ENCODE peak calls at places on chromosomes 1 and 21, in six cellular contexts. X is HCT116, A is adrenal gland, L is uterus, D is esophagus squamous epithelium, E is right lobe of liver. C is an unnamed sample.

GRCh38 chr1:16906873-16907272 is 11.1 kb downstream of the RNU1-2 start:
- DNase-seq in L (peak; percentile 17), X (no peak), E (no peak), D (no peak), A (no peak), C (no peak)

GRCh38 chr1:187509091-187509490 is 680.3 kb downstream of the PLA2G4A start:
- DNase-seq in A (no peak), D (no peak), L (no peak), E (no peak), X (no peak), C (no peak)

GRCh38 chr1:48943393-48943792 is 166.7 kb upstream of the BEND5 start:
- DNase-seq in L (no peak), A (no peak), E (no peak), D (no peak), X (no peak), C (peak; percentile 15)

GRCh38 chr1:36207339-36207738 is 16.9 kb upstream of the THRAP3 start:
- DNase-seq in A (no peak), D (no peak), L (peak; percentile 53), X (no peak), E (peak; percentile 73), C (peak; percentile 21)

GRCh38 chr1:224774378-224774777 is 155.1 kb upstream of the DNAH14 start:
- DNase-seq in D (no peak), E (no peak), L (no peak), X (no peak), A (no peak), C (no peak)

GRCh38 chr1:7281821-7282220 is 489.3 kb upstream of the VAMP3 start:
- DNase-seq in X (no peak), A (peak; percentile 6), D (no peak), L (no peak), E (no peak), C (peak; percentile 56)

GRCh38 chr1:29584816-29585600 is 348.7 kb downstream of the PTPRU start:
- DNase-seq in L (no peak), A (no peak), X (no peak), D (no peak), E (no peak), C (no peak)

GRCh38 chr1:216600730-216601426 is 122.4 kb downstream of the ESRRG start:
- DNase-seq in L (peak; percentile 71), A (peak; percentile 90), D (peak; percentile 1), X (no peak), E (peak; percentile 81), C (peak; percentile 85)

GRCh38 chr1:158998781-158999161 is 10.9 kb upstream of the IFI16 start:
- DNase-seq in E (no peak), X (peak; percentile 32), L (peak; percentile 62), A (peak; percentile 70), D (no peak), C (peak; percentile 82)

GRCh38 chr1:231550448-231550781 is 21.9 kb downstream of the TSNAX start:
- DNase-seq in X (peak; percentile 16), E (no peak), A (no peak), L (no peak), D (no peak), C (no peak)

GRCh38 chr21:33025106-33025470 is 647 bp upstream of the OLIG2 start:
- DNase-seq in L (no peak), A (no peak), X (no peak), E (no peak), D (no peak), C (no peak)

GRCh38 chr1:25555753-25556092 is 12.3 kb downstream of the LDLRAP1 start:
- DNase-seq in X (no peak), A (no peak), E (no peak), L (no peak), D (no peak), C (no peak)
- H3K4me1 ChIP-seq in X (peaks cover 18% of the 10 kb centered on the region), A (peaks cover 29% of the 10 kb centered on the region), E (peaks cover 5% of the 10 kb centered on the region), L (no peaks in the 10 kb centered on the region), D (peaks cover 51% of the 10 kb centered on the region), C (peaks cover 4% of the 10 kb centered on the region)

DNA sequence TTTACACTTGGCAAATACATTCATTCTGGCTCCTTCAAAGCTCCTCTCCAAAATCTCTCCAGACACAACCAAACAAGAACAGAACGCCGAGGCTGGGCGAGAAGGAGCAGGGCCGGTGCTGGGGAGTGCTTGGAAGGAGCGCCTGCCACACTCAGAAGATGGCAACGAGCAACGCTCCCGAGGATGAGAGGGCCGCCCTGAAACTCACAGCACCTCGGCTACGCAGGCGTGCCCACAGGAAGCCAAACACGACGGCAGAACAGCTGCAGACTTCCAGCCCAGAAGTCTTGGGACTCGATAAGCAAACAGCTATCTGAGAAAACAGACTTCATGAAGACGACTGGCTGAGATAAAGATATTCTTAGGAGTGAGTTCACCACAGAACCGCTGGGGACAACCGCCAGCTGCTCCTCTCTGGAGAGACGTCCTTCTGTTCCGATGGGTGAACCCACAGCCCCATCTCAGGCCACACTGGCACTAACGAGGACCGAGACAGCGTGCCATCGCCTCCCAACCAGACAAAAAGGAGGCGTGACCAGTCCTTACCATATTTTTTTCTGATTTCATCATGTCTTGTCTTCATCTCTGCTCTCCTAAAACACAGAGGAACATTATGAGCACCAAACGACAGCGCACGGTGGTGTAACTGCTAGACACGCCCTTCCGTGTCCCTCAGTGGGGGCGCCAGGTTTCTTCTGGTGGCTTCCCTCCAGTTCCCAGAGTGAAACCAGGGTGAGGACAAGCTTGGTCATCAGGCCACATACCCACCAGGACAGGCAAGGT is 18.6 kb downstream of the PTTG1IP start:
- DNase-seq in D (no peak), A (no peak), X (no peak), E (no peak), L (no peak), C (no peak)
- TF ChIP-seq POLR2A in D (no peak), A (no peak), X (no peak), E (no peak), L (no peak), C (no peak)

GRCh38 chr21:37370152-37371040 is 3.8 kb downstream of the DYRK1A start:
- DNase-seq in A (no peak), X (no peak), L (no peak), D (no peak), E (no peak), C (no peak)

GRCh38 chr21:37368536-37369279 is 2.1 kb downstream of the DYRK1A start:
- DNase-seq in L (no peak), E (no peak), A (peak; percentile 25), X (no peak), D (no peak), C (no peak)

GRCh38 chr21:37371041-37371397 is 4.4 kb downstream of the DYRK1A start:
- DNase-seq in E (no peak), X (no peak), L (no peak), D (no peak), A (no peak), C (no peak)

GRCh38 chr21:37367758-37368535 is 1.4 kb downstream of the DYRK1A start:
- DNase-seq in X (no peak), E (peak; percentile 72), A (peak; percentile 44), L (peak; percentile 36), D (no peak), C (peak; percentile 43)

GRCh38 chr21:37369307-37369854 is 2.8 kb downstream of the DYRK1A start:
- DNase-seq in L (no peak), A (no peak), D (no peak), X (no peak), E (no peak), C (no peak)
- H3K4me3 ChIP-seq in L (peak overlapping the region; percentile 81), A (peak overlapping the region; percentile 98), D (no peak overlapping the region), X (peak overlapping the region; percentile 78), E (peak overlapping the region; percentile 90), C (peak overlapping the region; percentile 99)

DNA sequence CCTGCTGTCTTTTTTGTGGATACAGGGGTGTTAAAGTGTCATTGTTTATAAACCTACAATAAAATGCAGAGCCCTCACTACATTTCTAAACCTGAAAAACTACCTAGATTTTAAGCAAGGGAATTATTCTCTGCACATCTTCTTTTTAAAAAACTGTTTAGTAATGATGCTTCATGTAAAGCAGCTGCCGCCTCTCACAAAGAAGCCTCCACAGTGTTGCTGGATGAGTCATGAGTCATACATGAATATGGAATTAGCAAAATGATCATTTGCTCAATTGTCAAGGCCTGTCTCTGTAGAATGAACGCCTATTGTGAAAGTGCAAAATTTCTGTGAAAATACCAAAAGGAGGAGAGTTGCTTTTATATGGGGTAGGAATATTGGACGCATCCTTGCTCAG is 259.5 kb upstream of the CHRM3 start:
- DNase-seq in E (no peak), D (no peak), A (no peak), L (no peak), X (no peak), C (no peak)
- H3K4me1 ChIP-seq in E (no peaks in the 10 kb centered on the region), D (no peaks in the 10 kb centered on the region), A (no peaks in the 10 kb centered on the region), L (no peaks in the 10 kb centered on the region), X (no peaks in the 10 kb centered on the region), C (no peaks in the 10 kb centered on the region)

DNA sequence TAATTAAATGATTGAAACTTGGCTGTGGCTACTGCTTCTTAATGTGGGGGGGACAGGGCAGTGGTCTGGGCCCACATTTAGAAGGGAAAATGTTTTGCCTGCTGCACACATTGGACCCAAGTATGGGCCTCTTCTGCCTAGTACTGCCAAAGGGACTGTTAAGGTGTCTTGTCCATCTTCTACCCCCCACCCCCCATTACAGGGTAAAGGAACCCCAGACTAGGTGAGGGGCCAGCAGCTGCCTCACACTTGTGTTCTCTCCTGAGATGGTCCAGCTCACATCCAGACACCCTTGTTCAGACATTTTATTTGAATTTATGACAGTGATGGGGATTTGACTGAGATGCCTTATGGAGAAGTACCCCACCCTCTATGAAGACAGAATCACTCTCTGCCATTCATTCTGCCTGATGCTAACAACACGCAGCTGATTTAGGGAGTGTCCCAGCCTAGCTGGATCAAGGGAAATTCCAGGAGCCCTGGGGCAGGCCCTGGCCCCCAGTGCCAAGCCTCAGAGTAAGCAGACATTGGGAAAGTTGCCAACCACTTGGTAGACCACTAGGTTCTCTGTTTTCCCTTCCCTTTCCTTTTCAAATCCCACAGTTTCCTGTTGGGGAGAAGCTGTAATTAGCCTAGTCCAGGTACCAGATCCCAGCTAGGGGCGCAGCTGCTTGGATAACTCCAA is 42.1 kb downstream of the YARS1 start:
- DNase-seq in X (no peak), L (no peak), E (no peak), A (peak; percentile 23), D (no peak), C (no peak)
- TF ChIP-seq POLR2A in X (no peak), L (no peak), E (no peak), A (no peak), D (no peak), C (no peak)

GRCh38 chr1:38804062-38804886 is 55.3 kb downstream of the RRAGC start:
- DNase-seq in D (no peak), A (no peak), X (no peak), L (no peak), E (no peak), C (no peak)
- H3K4me3 ChIP-seq in D (peak overlapping the region; percentile 17), A (peak overlapping the region; percentile 39), X (no peak overlapping the region), L (no peak overlapping the region), E (peak overlapping the region; percentile 27), C (peak overlapping the region; percentile 18)

DNA sequence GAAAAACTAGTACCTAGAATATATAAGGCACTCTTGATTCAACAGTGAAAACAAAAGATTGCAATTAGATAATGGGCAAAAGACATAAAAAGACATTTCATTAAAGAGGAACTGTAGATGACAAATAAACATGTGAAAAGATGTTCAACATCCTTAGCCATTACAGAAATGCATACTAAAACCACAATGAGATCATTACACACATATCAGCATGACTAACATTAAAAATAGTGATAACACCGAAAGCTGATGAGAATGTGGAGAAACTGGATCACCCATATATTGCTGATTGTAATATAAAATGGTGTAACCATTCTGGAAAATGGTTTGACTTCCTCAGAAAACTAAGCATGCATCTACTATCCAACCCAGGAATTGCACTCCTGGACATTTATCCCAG is 340.3 kb downstream of the SEC16B start:
- DNase-seq in A (no peak), E (no peak), X (no peak), L (no peak), D (no peak), C (no peak)
- H3K4me1 ChIP-seq in A (no peaks in the 10 kb centered on the region), E (no peaks in the 10 kb centered on the region), X (no peaks in the 10 kb centered on the region), L (no peaks in the 10 kb centered on the region), D (no peaks in the 10 kb centered on the region), C (no peaks in the 10 kb centered on the region)